ENCODE peak calls at places on chromosomes 3 and 15, in nine cellular contexts. One of them, this sample, is unnamed.

GRCh38 chr15:68608206-68608843 is 29.5 kb downstream of the CORO2B start:
- DNase-seq in body of pancreas: peak; percentile 74
- DNase-seq in transverse colon: peak; percentile 29
- DNase-seq in stomach: no peak
- DNase-seq in heart right ventricle: peak; percentile 84
- DNase-seq in tibial nerve: peak; percentile 75
- DNase-seq in astrocyte: no peak
- DNase-seq in cardiac muscle cell: peak; percentile 18
- DNase-seq in endothelial cell of umbilical vein: peak; percentile 56
- DNase-seq in this sample: peak; percentile 44

GRCh38 chr15:40523611-40524010 is 41.2 kb downstream of the CCDC32 start:
- DNase-seq in heart right ventricle: no peak
- DNase-seq in body of pancreas: no peak
- DNase-seq in astrocyte: no peak
- DNase-seq in endothelial cell of umbilical vein: no peak
- DNase-seq in transverse colon: no peak
- DNase-seq in stomach: no peak
- DNase-seq in tibial nerve: no peak
- DNase-seq in cardiac muscle cell: no peak
- DNase-seq in this sample: no peak

GRCh38 chr3:45946307-45946706 is 3.0 kb downstream of the CXCR6 start:
- DNase-seq in transverse colon: no peak
- DNase-seq in astrocyte: no peak
- DNase-seq in stomach: no peak
- DNase-seq in endothelial cell of umbilical vein: no peak
- DNase-seq in body of pancreas: no peak
- DNase-seq in heart right ventricle: no peak
- DNase-seq in cardiac muscle cell: no peak
- DNase-seq in tibial nerve: no peak
- DNase-seq in this sample: no peak

GRCh38 chr15:65841121-65841930 is 28.0 kb upstream of the RAB11A start:
- DNase-seq in astrocyte: no peak
- DNase-seq in tibial nerve: no peak
- DNase-seq in heart right ventricle: no peak
- DNase-seq in stomach: no peak
- DNase-seq in cardiac muscle cell: no peak
- DNase-seq in body of pancreas: peak; percentile 15
- DNase-seq in transverse colon: no peak
- DNase-seq in endothelial cell of umbilical vein: peak; percentile 67
- DNase-seq in this sample: no peak

GRCh38 chr3:197792019-197792647 is 1.1 kb downstream of the LRCH3 start:
- DNase-seq in cardiac muscle cell: no peak
- DNase-seq in body of pancreas: no peak
- DNase-seq in stomach: no peak
- DNase-seq in heart right ventricle: no peak
- DNase-seq in tibial nerve: no peak
- DNase-seq in endothelial cell of umbilical vein: peak; percentile 57
- DNase-seq in transverse colon: no peak
- DNase-seq in astrocyte: no peak
- DNase-seq in this sample: no peak

GRCh38 chr15:64938192-64938591 is 26.5 kb downstream of the ANKDD1A start:
- DNase-seq in endothelial cell of umbilical vein: peak; percentile 23
- DNase-seq in transverse colon: no peak
- DNase-seq in astrocyte: peak; percentile 68
- DNase-seq in heart right ventricle: no peak
- DNase-seq in stomach: no peak
- DNase-seq in body of pancreas: peak; percentile 15
- DNase-seq in tibial nerve: no peak
- DNase-seq in cardiac muscle cell: no peak
- DNase-seq in this sample: no peak

GRCh38 chr3:184334470-184335158 is 2.8 kb upstream of the FAM131A start:
- DNase-seq in body of pancreas: no peak
- DNase-seq in endothelial cell of umbilical vein: peak; percentile 53
- DNase-seq in tibial nerve: no peak
- DNase-seq in stomach: no peak
- DNase-seq in transverse colon: no peak
- DNase-seq in cardiac muscle cell: no peak
- DNase-seq in astrocyte: peak; percentile 76
- DNase-seq in heart right ventricle: no peak
- DNase-seq in this sample: peak; percentile 40

GRCh38 chr3:24475945-24476344 is 18.7 kb downstream of the THRB start:
- DNase-seq in astrocyte: no peak
- DNase-seq in cardiac muscle cell: no peak
- DNase-seq in tibial nerve: no peak
- DNase-seq in stomach: no peak
- DNase-seq in body of pancreas: no peak
- DNase-seq in transverse colon: no peak
- DNase-seq in endothelial cell of umbilical vein: no peak
- DNase-seq in heart right ventricle: no peak
- DNase-seq in this sample: no peak

GRCh38 chr15:72554471-72555425 is 80.6 kb downstream of the ARIH1 start:
- DNase-seq in endothelial cell of umbilical vein: peak; percentile 67
- DNase-seq in transverse colon: no peak
- DNase-seq in body of pancreas: no peak
- DNase-seq in heart right ventricle: no peak
- DNase-seq in astrocyte: peak; percentile 85
- DNase-seq in cardiac muscle cell: no peak
- DNase-seq in stomach: no peak
- DNase-seq in tibial nerve: no peak
- DNase-seq in this sample: no peak

GRCh38 chr15:101499863-101500713 is 10.6 kb upstream of the PCSK6 start:
- DNase-seq in heart right ventricle: peak; percentile 70
- DNase-seq in transverse colon: peak; percentile 68
- DNase-seq in astrocyte: no peak
- DNase-seq in body of pancreas: peak; percentile 98
- DNase-seq in endothelial cell of umbilical vein: no peak
- DNase-seq in tibial nerve: no peak
- DNase-seq in stomach: peak; percentile 73
- DNase-seq in cardiac muscle cell: no peak
- DNase-seq in this sample: no peak

GRCh38 chr3:136390574-136390973 is 140.4 kb downstream of the PCCB start:
- DNase-seq in heart right ventricle: no peak
- DNase-seq in body of pancreas: no peak
- DNase-seq in cardiac muscle cell: peak; percentile 38
- DNase-seq in transverse colon: no peak
- DNase-seq in astrocyte: no peak
- DNase-seq in tibial nerve: no peak
- DNase-seq in stomach: no peak
- DNase-seq in endothelial cell of umbilical vein: peak; percentile 78
- DNase-seq in this sample: no peak

GRCh38 chr3:17640466-17640865 is 102.0 kb downstream of the TBC1D5 start:
- DNase-seq in transverse colon: no peak
- DNase-seq in body of pancreas: no peak
- DNase-seq in cardiac muscle cell: no peak
- DNase-seq in endothelial cell of umbilical vein: peak; percentile 26
- DNase-seq in heart right ventricle: no peak
- DNase-seq in tibial nerve: no peak
- DNase-seq in astrocyte: peak; percentile 47
- DNase-seq in stomach: no peak
- DNase-seq in this sample: no peak

GRCh38 chr15:63931556-63931955 is 97.8 kb upstream of the HERC1 start:
- DNase-seq in cardiac muscle cell: no peak
- DNase-seq in heart right ventricle: no peak
- DNase-seq in stomach: peak; percentile 17
- DNase-seq in endothelial cell of umbilical vein: no peak
- DNase-seq in transverse colon: no peak
- DNase-seq in body of pancreas: no peak
- DNase-seq in astrocyte: no peak
- DNase-seq in tibial nerve: no peak
- DNase-seq in this sample: no peak

GRCh38 chr3:102124301-102125158 is 275.2 kb downstream of the NFKBIZ start:
- DNase-seq in cardiac muscle cell: no peak
- DNase-seq in astrocyte: peak; percentile 10
- DNase-seq in transverse colon: no peak
- DNase-seq in tibial nerve: no peak
- DNase-seq in heart right ventricle: no peak
- DNase-seq in body of pancreas: no peak
- DNase-seq in stomach: no peak
- DNase-seq in endothelial cell of umbilical vein: no peak
- DNase-seq in this sample: no peak

GRCh38 chr3:12997387-12997786 is 75.8 kb downstream of the IQSEC1 start:
- DNase-seq in stomach: no peak
- DNase-seq in cardiac muscle cell: no peak
- DNase-seq in transverse colon: no peak
- DNase-seq in astrocyte: no peak
- DNase-seq in tibial nerve: no peak
- DNase-seq in heart right ventricle: no peak
- DNase-seq in body of pancreas: no peak
- DNase-seq in endothelial cell of umbilical vein: no peak
- DNase-seq in this sample: no peak

GRCh38 chr3:12996181-12996506 is 77.1 kb downstream of the IQSEC1 start:
- DNase-seq in body of pancreas: no peak
- DNase-seq in cardiac muscle cell: no peak
- DNase-seq in astrocyte: no peak
- DNase-seq in stomach: no peak
- DNase-seq in transverse colon: peak; percentile 5
- DNase-seq in heart right ventricle: no peak
- DNase-seq in tibial nerve: no peak
- DNase-seq in endothelial cell of umbilical vein: no peak
- DNase-seq in this sample: no peak

GRCh38 chr3:12995389-12996180 is 77.6 kb downstream of the IQSEC1 start:
- DNase-seq in tibial nerve: no peak
- DNase-seq in astrocyte: no peak
- DNase-seq in endothelial cell of umbilical vein: no peak
- DNase-seq in stomach: no peak
- DNase-seq in cardiac muscle cell: no peak
- DNase-seq in transverse colon: peak; percentile 7
- DNase-seq in heart right ventricle: no peak
- DNase-seq in body of pancreas: no peak
- DNase-seq in this sample: no peak

GRCh38 chr3:12999147-13000140 is 73.8 kb downstream of the IQSEC1 start:
- DNase-seq in heart right ventricle: peak; percentile 89
- DNase-seq in cardiac muscle cell: no peak
- DNase-seq in tibial nerve: peak; percentile 65
- DNase-seq in transverse colon: peak; percentile 93
- DNase-seq in body of pancreas: peak; percentile 85
- DNase-seq in astrocyte: no peak
- DNase-seq in stomach: peak; percentile 85
- DNase-seq in endothelial cell of umbilical vein: no peak
- DNase-seq in this sample: peak; percentile 95

DNA sequence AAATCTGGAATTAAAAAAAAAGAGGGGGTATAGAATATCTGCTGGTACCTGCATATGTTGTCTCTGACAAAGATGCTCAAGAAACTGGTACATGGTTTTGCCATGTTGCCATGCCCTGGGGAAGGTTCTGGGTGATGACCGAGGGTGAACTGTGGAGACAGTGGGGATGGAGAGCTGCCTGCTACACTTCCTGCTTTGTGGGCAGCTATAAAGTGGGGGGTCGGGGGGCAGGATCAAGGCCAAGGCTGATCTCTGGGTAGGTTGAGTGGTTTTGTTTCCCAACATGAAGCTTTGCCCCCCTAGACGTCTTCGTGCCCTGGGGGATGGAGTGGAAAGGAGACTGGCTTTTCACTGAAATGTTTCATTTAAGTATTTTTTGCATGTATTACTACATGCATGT is 74.6 kb downstream of the IQSEC1 start:
- DNase-seq in astrocyte: no peak
- DNase-seq in cardiac muscle cell: no peak
- DNase-seq in body of pancreas: no peak
- DNase-seq in endothelial cell of umbilical vein: no peak
- DNase-seq in heart right ventricle: no peak
- DNase-seq in stomach: no peak
- DNase-seq in transverse colon: peak; percentile 21
- DNase-seq in tibial nerve: no peak
- DNase-seq in this sample: no peak
- H3K4me1 ChIP-seq in astrocyte: peaks cover 9% of the 10 kb centered on the region
- H3K4me1 ChIP-seq in cardiac muscle cell: no peaks in the 10 kb centered on the region
- H3K4me1 ChIP-seq in body of pancreas: peaks cover 14% of the 10 kb centered on the region
- H3K4me1 ChIP-seq in endothelial cell of umbilical vein: peaks cover 5% of the 10 kb centered on the region
- H3K4me1 ChIP-seq in heart right ventricle: no peaks in the 10 kb centered on the region
- H3K4me1 ChIP-seq in stomach: peaks cover 3% of the 10 kb centered on the region
- H3K4me1 ChIP-seq in transverse colon: peaks cover 16% of the 10 kb centered on the region
- H3K4me1 ChIP-seq in tibial nerve: no peaks in the 10 kb centered on the region
- H3K4me1 ChIP-seq in this sample: peaks cover 78% of the 10 kb centered on the region

GRCh38 chr3:172341482-172342059 is 106.7 kb downstream of the GHSR start:
- DNase-seq in stomach: no peak
- DNase-seq in transverse colon: no peak
- DNase-seq in cardiac muscle cell: peak; percentile 69
- DNase-seq in astrocyte: peak; percentile 43
- DNase-seq in endothelial cell of umbilical vein: peak; percentile 63
- DNase-seq in body of pancreas: peak; percentile 27
- DNase-seq in heart right ventricle: no peak
- DNase-seq in tibial nerve: no peak
- DNase-seq in this sample: no peak
- H3K36me3 ChIP-seq in stomach: peaks cover 96% of the 10 kb centered on the region
- H3K36me3 ChIP-seq in transverse colon: no peaks in the 10 kb centered on the region
- H3K36me3 ChIP-seq in cardiac muscle cell: peaks cover 73% of the 10 kb centered on the region
- H3K36me3 ChIP-seq in astrocyte: peaks cover 73% of the 10 kb centered on the region
- H3K36me3 ChIP-seq in endothelial cell of umbilical vein: peaks cover 35% of the 10 kb centered on the region
- H3K36me3 ChIP-seq in body of pancreas: no peaks in the 10 kb centered on the region
- H3K36me3 ChIP-seq in heart right ventricle: no peaks in the 10 kb centered on the region
- H3K36me3 ChIP-seq in tibial nerve: no peaks in the 10 kb centered on the region
- H3K36me3 ChIP-seq in this sample: no peaks in the 10 kb centered on the region

GRCh38 chr3:38046027-38046426 is 7.0 kb downstream of the DLEC1 start:
- DNase-seq in stomach: no peak
- DNase-seq in transverse colon: no peak
- DNase-seq in heart right ventricle: no peak
- DNase-seq in body of pancreas: no peak
- DNase-seq in astrocyte: no peak
- DNase-seq in tibial nerve: no peak
- DNase-seq in cardiac muscle cell: no peak
- DNase-seq in endothelial cell of umbilical vein: no peak
- DNase-seq in this sample: no peak

GRCh38 chr3:38046821-38047220 is 7.8 kb downstream of the DLEC1 start:
- DNase-seq in endothelial cell of umbilical vein: no peak
- DNase-seq in transverse colon: no peak
- DNase-seq in heart right ventricle: no peak
- DNase-seq in astrocyte: no peak
- DNase-seq in stomach: no peak
- DNase-seq in cardiac muscle cell: no peak
- DNase-seq in tibial nerve: no peak
- DNase-seq in body of pancreas: no peak
- DNase-seq in this sample: no peak

GRCh38 chr3:38049358-38050126 is 10.5 kb downstream of the DLEC1 start:
- DNase-seq in cardiac muscle cell: no peak
- DNase-seq in endothelial cell of umbilical vein: no peak
- DNase-seq in heart right ventricle: no peak
- DNase-seq in transverse colon: no peak
- DNase-seq in stomach: no peak
- DNase-seq in tibial nerve: no peak
- DNase-seq in astrocyte: no peak
- DNase-seq in body of pancreas: no peak
- DNase-seq in this sample: no peak

GRCh38 chr3:38051131-38051530 is 12.1 kb downstream of the DLEC1 start:
- DNase-seq in cardiac muscle cell: no peak
- DNase-seq in astrocyte: no peak
- DNase-seq in transverse colon: no peak
- DNase-seq in body of pancreas: no peak
- DNase-seq in tibial nerve: no peak
- DNase-seq in endothelial cell of umbilical vein: no peak
- DNase-seq in stomach: no peak
- DNase-seq in heart right ventricle: no peak
- DNase-seq in this sample: no peak

GRCh38 chr3:38047896-38048295 is 8.9 kb downstream of the DLEC1 start:
- DNase-seq in cardiac muscle cell: no peak
- DNase-seq in tibial nerve: no peak
- DNase-seq in stomach: no peak
- DNase-seq in transverse colon: no peak
- DNase-seq in endothelial cell of umbilical vein: no peak
- DNase-seq in body of pancreas: no peak
- DNase-seq in astrocyte: no peak
- DNase-seq in heart right ventricle: no peak
- DNase-seq in this sample: no peak
- H3K27ac ChIP-seq in cardiac muscle cell: no peak overlapping the region
- H3K27ac ChIP-seq in tibial nerve: no peak overlapping the region
- H3K27ac ChIP-seq in stomach: no peak overlapping the region
- H3K27ac ChIP-seq in transverse colon: no peak overlapping the region
- H3K27ac ChIP-seq in endothelial cell of umbilical vein: no peak overlapping the region
- H3K27ac ChIP-seq in body of pancreas: no peak overlapping the region
- H3K27ac ChIP-seq in astrocyte: no peak overlapping the region
- H3K27ac ChIP-seq in heart right ventricle: no peak overlapping the region
- H3K27ac ChIP-seq in this sample: no peak overlapping the region

GRCh38 chr3:42166214-42166613 is 75.1 kb downstream of the TRAK1 start:
- DNase-seq in heart right ventricle: no peak
- DNase-seq in tibial nerve: no peak
- DNase-seq in astrocyte: no peak
- DNase-seq in transverse colon: peak; percentile 38
- DNase-seq in stomach: no peak
- DNase-seq in endothelial cell of umbilical vein: no peak
- DNase-seq in cardiac muscle cell: no peak
- DNase-seq in body of pancreas: no peak
- DNase-seq in this sample: no peak
- H3K4me1 ChIP-seq in heart right ventricle: peaks cover 19% of the 10 kb centered on the region
- H3K4me1 ChIP-seq in tibial nerve: no peaks in the 10 kb centered on the region
- H3K4me1 ChIP-seq in astrocyte: peaks cover 5% of the 10 kb centered on the region
- H3K4me1 ChIP-seq in transverse colon: peaks cover 39% of the 10 kb centered on the region
- H3K4me1 ChIP-seq in stomach: peaks cover 22% of the 10 kb centered on the region
- H3K4me1 ChIP-seq in endothelial cell of umbilical vein: peaks cover 11% of the 10 kb centered on the region
- H3K4me1 ChIP-seq in cardiac muscle cell: no peaks in the 10 kb centered on the region
- H3K4me1 ChIP-seq in body of pancreas: peaks cover 41% of the 10 kb centered on the region
- H3K4me1 ChIP-seq in this sample: peaks cover 2% of the 10 kb centered on the region

This sample was measured in left lung.